ENCODE peak calls at places on chromosomes 7 and 10, in ten cellular contexts. F, Q, X, M, N, V, K, A, C and G are unnamed samples.

GRCh38 chr10:58758311-58758710 is 245.6 kb downstream of the BICC1 start:
- DNase-seq in A (no peak), C (no peak), N (no peak), K (no peak), Q (no peak), F (no peak), M (no peak), V (no peak), X (no peak), G (no peak)

GRCh38 chr7:69517985-69518731 is 80.1 kb upstream of the AUTS2 start:
- DNase-seq in F (peak), K (no peak), M (no peak), C (no peak), Q (no peak), X (no peak), A (no peak), V (no peak), N (no peak), G (no peak)

GRCh38 chr10:91194497-91195179 is 25.8 kb upstream of the PCGF5 start:
- DNase-seq in X (no peak), A (no peak), V (no peak), K (peak), Q (no peak), C (peak), N (peak), M (no peak), F (peak), G (no peak)

GRCh38 chr7:112122835-112123234 is 83.4 kb downstream of the DOCK4 start:
- DNase-seq in F (no peak), C (no peak), A (no peak), N (no peak), Q (no peak), V (no peak), X (no peak), K (peak), M (no peak), G (no peak)

GRCh38 chr10:102120142-102120986 is at the start of gene LDB1:
- DNase-seq in K (peak), X (no peak), M (peak), A (peak), V (no peak), C (peak), F (peak), N (peak), Q (peak), G (peak)

GRCh38 chr7:114689391-114689790 is 232.5 kb upstream of the MDFIC start:
- DNase-seq in X (no peak), C (no peak), V (no peak), N (no peak), A (no peak), M (no peak), Q (no peak), K (no peak), F (no peak), G (no peak)

GRCh38 chr10:123724747-123725146 is 58.6 kb downstream of the GPR26 start:
- DNase-seq in M (no peak), C (no peak), N (no peak), F (no peak), K (no peak), V (no peak), Q (no peak), X (no peak), A (no peak), G (no peak)

GRCh38 chr10:34291466-34292177 is 523.5 kb downstream of the PARD3 start:
- DNase-seq in X (no peak), K (no peak), F (no peak), A (no peak), N (no peak), M (no peak), C (no peak), Q (no peak), V (no peak), G (no peak)

GRCh38 chr7:115662120-115662519 is 368.4 kb downstream of the TFEC start:
- DNase-seq in X (no peak), A (no peak), F (peak), V (no peak), M (no peak), Q (no peak), K (peak), N (no peak), C (peak), G (no peak)

GRCh38 chr10:126216221-126216701 is 172.0 kb downstream of the ADAM12 start:
- DNase-seq in X (no peak), K (peak), N (no peak), M (no peak), Q (no peak), V (no peak), C (no peak), A (no peak), F (peak), G (no peak)

GRCh38 chr7:5452937-5453540 is 29.4 kb upstream of the TNRC18 start:
- DNase-seq in N (peak), F (peak), A (no peak), C (peak), M (no peak), V (no peak), K (peak), X (no peak), Q (peak), G (no peak)

GRCh38 chr10:59575269-59575668 is 134.4 kb downstream of the SLC16A9 start:
- DNase-seq in X (no peak), M (no peak), N (no peak), A (no peak), K (no peak), V (no peak), Q (no peak), C (no peak), F (no peak), G (no peak)

GRCh38 chr7:42233939-42234338 is 3.1 kb downstream of the GLI3 start:
- DNase-seq in X (no peak), K (peak), N (peak), F (peak), A (no peak), V (no peak), Q (no peak), M (peak), C (no peak), G (no peak)

GRCh38 chr7:76513817-76514799 is 3.8 kb downstream of the UPK3B start:
- DNase-seq in A (no peak), F (no peak), M (peak), Q (no peak), K (no peak), V (no peak), C (no peak), N (no peak), X (no peak), G (peak)

GRCh38 chr7:49020145-49020544 is 95.8 kb downstream of the CDC14C start:
- DNase-seq in N (no peak), A (no peak), C (no peak), V (no peak), Q (no peak), M (no peak), K (no peak), X (no peak), F (no peak), G (no peak)

GRCh38 chr7:142809671-142810070 is 38.9 kb downstream of the PRSS2 start:
- DNase-seq in C (no peak), N (no peak), Q (no peak), V (no peak), K (no peak), F (no peak), A (peak), M (no peak), X (no peak), G (no peak)

GRCh38 chr7:22346383-22347107 is 10.4 kb downstream of the RAPGEF5 start:
- DNase-seq in M (no peak), F (no peak), C (no peak), V (no peak), X (no peak), Q (peak), A (no peak), K (no peak), N (no peak), G (no peak)

GRCh38 chr10:106625761-106626160 is 538.7 kb downstream of the SORCS1 start:
- DNase-seq in F (no peak), C (no peak), Q (no peak), M (no peak), V (no peak), X (no peak), K (no peak), A (no peak), N (no peak), G (no peak)

GRCh38 chr10:6694447-6695155 is 114.5 kb upstream of the PRKCQ start:
- DNase-seq in X (no peak), Q (no peak), N (no peak), F (peak), C (no peak), K (no peak), A (no peak), M (peak), V (no peak), G (no peak)

GRCh38 chr7:80186721-80187120 is 52.1 kb downstream of the GNAI1 start:
- DNase-seq in K (no peak), Q (no peak), X (no peak), A (no peak), N (no peak), F (no peak), M (no peak), V (no peak), C (no peak), G (no peak)

GRCh38 chr10:73641272-73642060 is at the start of gene MYOZ1:
- DNase-seq in A (no peak), C (no peak), F (no peak), M (peak), N (peak), X (no peak), Q (no peak), K (no peak), V (peak), G (no peak)

GRCh38 chr10:35781643-35782035 is 139.5 kb upstream of the FZD8 start:
- DNase-seq in F (peak), N (peak), A (peak), K (no peak), Q (no peak), M (no peak), X (no peak), V (no peak), C (no peak), G (no peak)

GRCh38 chr7:55575733-55576132 is 3.4 kb upstream of the VOPP1 start:
- DNase-seq in A (no peak), K (no peak), C (no peak), N (no peak), F (no peak), Q (no peak), V (no peak), X (no peak), M (no peak), G (no peak)

GRCh38 chr7:31648288-31648687 is 38.7 kb upstream of the PPP1R17 start:
- DNase-seq in K (peak), V (no peak), A (no peak), N (peak), F (peak), M (no peak), Q (no peak), C (peak), X (no peak), G (no peak)

GRCh38 chr7:97064972-97065587 is 40.4 kb upstream of the DLX5 start:
- DNase-seq in X (no peak), M (peak), N (peak), C (peak), K (peak), Q (peak), V (no peak), A (peak), F (peak), G (no peak)

GRCh38 chr10:114879541-114880158 is 58.1 kb downstream of the FHIP2A start:
- DNase-seq in N (peak), C (no peak), Q (peak), F (peak), K (peak), M (no peak), A (peak), X (no peak), V (no peak), G (no peak)

GRCh38 chr7:8742837-8743236 is 309.4 kb downstream of the NXPH1 start:
- DNase-seq in M (no peak), X (no peak), Q (no peak), K (no peak), F (no peak), C (no peak), N (no peak), A (no peak), V (no peak), G (no peak)

GRCh38 chr7:1418505-1419309 is 40.6 kb downstream of the MICALL2 start:
- DNase-seq in C (no peak), Q (no peak), F (peak), A (peak), V (no peak), K (peak), M (no peak), X (no peak), N (peak), G (no peak)

GRCh38 chr7:142140560-142140959 is 29.0 kb downstream of the MGAM2 start:
- DNase-seq in Q (no peak), F (no peak), K (no peak), C (no peak), N (no peak), M (no peak), V (no peak), X (no peak), A (no peak), G (no peak)

GRCh38 chr7:151707757-151708156 is 169.2 kb downstream of the PRKAG2 start:
- DNase-seq in V (no peak), C (no peak), X (no peak), Q (no peak), M (no peak), F (no peak), N (no peak), K (no peak), A (no peak), G (no peak)

GRCh38 chr10:84607523-84607922 is 279.1 kb downstream of the CCSER2 start:
- DNase-seq in V (no peak), C (no peak), N (no peak), X (no peak), Q (no peak), A (no peak), M (no peak), K (no peak), F (no peak), G (no peak)

GRCh38 chr10:58320351-58321065 is 14.3 kb upstream of the UBE2D1 start:
- DNase-seq in Q (no peak), A (no peak), M (no peak), V (no peak), F (no peak), K (no peak), C (no peak), N (no peak), X (no peak), G (no peak)

GRCh38 chr7:66627876-66628360 is 763 bp upstream of the KCTD7 start:
- DNase-seq in N (no peak), M (no peak), K (no peak), C (no peak), Q (no peak), A (no peak), X (peak), F (no peak), V (no peak), G (peak)

GRCh38 chr7:26449175-26450165 is 157.8 kb downstream of the SNX10 start:
- DNase-seq in C (peak), Q (no peak), K (peak), N (peak), X (no peak), A (no peak), F (peak), V (no peak), M (peak), G (no peak)

GRCh38 chr7:115146148-115146547 is 224.3 kb downstream of the MDFIC start:
- DNase-seq in K (no peak), V (no peak), M (peak), A (no peak), Q (peak), F (no peak), X (peak), N (no peak), C (no peak), G (no peak)

GRCh38 chr7:29953735-29954347 is 35.8 kb downstream of the SCRN1 start:
- DNase-seq in X (no peak), C (no peak), K (no peak), Q (no peak), V (no peak), A (no peak), N (no peak), M (no peak), F (peak), G (no peak)

GRCh38 chr10:77391605-77392235 is 245.9 kb downstream of the KCNMA1 start:
- DNase-seq in V (peak), C (peak), A (peak), Q (peak), X (no peak), F (peak), N (peak), M (peak), K (peak), G (peak)

GRCh38 chr10:53140516-53140915 is 367.9 kb upstream of the MBL2 start:
- DNase-seq in X (no peak), K (no peak), M (peak), C (no peak), F (no peak), N (peak), Q (no peak), A (no peak), V (no peak), G (no peak)

DNA sequence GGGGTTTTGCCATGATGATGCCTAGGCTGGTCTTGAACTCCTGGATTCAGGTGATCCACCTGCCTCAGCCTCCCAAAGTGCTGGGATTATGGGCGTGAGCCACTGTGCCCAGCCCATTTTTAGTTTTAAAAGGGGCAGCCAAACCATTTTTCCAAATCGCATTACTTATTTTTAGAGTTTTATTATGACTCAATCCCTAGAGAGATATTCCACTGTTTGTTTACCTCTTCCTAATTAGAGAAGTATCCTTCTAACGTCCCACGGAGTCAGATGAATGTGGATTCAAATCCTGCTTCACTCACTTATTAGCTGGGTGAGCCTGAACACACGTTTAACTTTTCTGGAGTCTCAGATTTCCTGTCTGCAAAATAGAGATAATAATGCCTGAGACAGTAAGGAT is 15.2 kb downstream of the WNT8B start:
- DNase-seq in X (no peak), M (no peak), N (no peak), A (no peak), F (peak), C (no peak), Q (no peak), V (no peak), K (no peak), G (no peak)
- H3K4me3 ChIP-seq in X (no peak), M (no peak), N (no peak), A (no peak), F (no peak), C (no peak), Q (no peak), V (no peak), K (no peak), G (no peak)

DNA sequence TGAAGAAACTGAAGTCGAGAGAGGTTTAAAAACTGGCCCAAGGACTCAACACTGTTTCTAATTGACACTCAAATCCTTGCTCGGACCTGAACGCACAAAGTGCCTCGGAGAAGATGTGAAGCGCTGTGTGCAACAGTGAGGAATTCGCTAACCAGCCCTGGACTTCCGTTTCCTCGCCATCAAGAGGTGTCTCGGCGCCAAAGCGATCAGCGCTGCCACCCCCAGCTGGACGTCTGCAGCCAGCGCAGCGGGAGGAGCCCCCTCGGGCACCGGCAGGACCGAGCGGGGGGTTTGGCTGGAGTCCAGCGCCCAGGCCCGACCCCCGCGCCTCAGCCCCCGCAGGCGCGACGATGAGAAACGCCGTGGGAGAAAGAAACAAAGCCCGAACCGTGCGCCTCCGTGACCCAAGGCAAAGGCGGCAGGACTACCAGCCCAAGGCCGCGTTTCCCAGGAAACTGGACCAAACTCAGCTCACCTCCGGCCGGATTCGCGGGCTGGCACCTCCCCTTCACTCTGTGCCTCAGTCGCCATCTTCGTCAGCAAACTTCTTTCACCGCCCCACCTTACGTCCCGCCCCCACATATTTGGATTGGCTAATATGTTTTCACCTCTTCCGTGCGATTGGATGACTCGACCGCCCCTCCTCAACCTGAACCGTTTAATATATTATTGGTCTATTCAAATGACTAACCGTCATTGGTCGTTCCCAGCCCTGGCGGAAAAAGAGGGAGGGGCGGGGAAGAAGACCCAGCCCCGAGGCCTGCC is at the start of gene ARHGAP19:
- DNase-seq in X (peak), A (peak), C (peak), M (peak), N (peak), V (peak), F (peak), K (peak), Q (peak), G (peak)
- TF ChIP-seq CTCF in X (peak), A (peak), C (peak), M (peak), N (no peak), V (peak), F (no peak), K (peak), Q (no peak), G (no peak)

GRCh38 chr7:89761173-89761572 is 393.1 kb upstream of the STEAP1 start:
- DNase-seq in C (no peak), N (no peak), V (no peak), Q (no peak), A (no peak), X (no peak), M (no peak), K (no peak), F (no peak), G (no peak)
- H3K4me3 ChIP-seq in C (no peak), N (no peak), V (no peak), Q (no peak), A (no peak), X (no peak), M (no peak), K (no peak), F (no peak), G (no peak)

GRCh38 chr10:16909271-16909767 is 92.1 kb upstream of the RSU1 start:
- DNase-seq in C (no peak), V (no peak), X (no peak), N (peak), Q (no peak), M (no peak), K (peak), A (no peak), F (peak), G (no peak)
- TF ChIP-seq CTCF in C (no peak), V (no peak), X (no peak), N (no peak), Q (no peak), M (no peak), K (no peak), A (no peak), F (no peak), G (no peak)